ENCODE peak calls at places on chromosomes 5 and 9, in eight cellular contexts. M, L, G, K, D, I, F and E are unnamed samples.

GRCh38 chr9:118882674-118883073 is 486.6 kb downstream of the BRINP1 start:
- DNase-seq in M (no peak), L (no peak), G (no peak), K (no peak), D (no peak), I (no peak), F (no peak), E (no peak)

GRCh38 chr5:5134107-5134506 is 6.0 kb upstream of the ADAMTS16 start:
- DNase-seq in M (no peak), L (no peak), G (no peak), K (no peak), D (no peak), I (no peak), F (no peak), E (no peak)

GRCh38 chr5:31719988-31720387 is 81.1 kb downstream of the PDZD2 start:
- DNase-seq in M (no peak), L (no peak), G (no peak), K (no peak), D (no peak), I (no peak), F (no peak), E (no peak)

GRCh38 chr9:116499986-116500871 is 186.9 kb upstream of the TRIM32 start:
- DNase-seq in M (no peak), L (peak; percentile 61), G (no peak), K (no peak), D (no peak), I (no peak), F (no peak), E (no peak)

GRCh38 chr5:42235837-42236236 is 187.4 kb upstream of the GHR start:
- DNase-seq in M (no peak), L (no peak), G (no peak), K (no peak), D (no peak), I (no peak), F (no peak), E (no peak)

GRCh38 chr5:143837306-143837848 is 25.4 kb downstream of the HMHB1 start:
- DNase-seq in M (no peak), L (no peak), G (no peak), K (no peak), D (peak; percentile 91), I (no peak), F (no peak), E (peak; percentile 30)

GRCh38 chr9:135773094-135773493 is 71.1 kb downstream of the KCNT1 start:
- DNase-seq in M (no peak), L (no peak), G (no peak), K (no peak), D (no peak), I (no peak), F (no peak), E (no peak)

GRCh38 chr9:87748895-87749294 is 23.0 kb downstream of the CTSL start:
- DNase-seq in M (no peak), L (no peak), G (no peak), K (no peak), D (no peak), I (no peak), F (no peak), E (peak; percentile 49)

GRCh38 chr5:21806943-21807342 is 1046.2 kb downstream of the CDH12 start:
- DNase-seq in M (no peak), L (peak; percentile 44), G (no peak), K (no peak), D (no peak), I (no peak), F (no peak), E (peak; percentile 62)

GRCh38 chr5:1777281-1778137 is 22.1 kb downstream of the MRPL36 start:
- DNase-seq in M (no peak), L (no peak), G (no peak), K (no peak), D (no peak), I (no peak), F (no peak), E (no peak)

GRCh38 chr5:53779541-53779981 is 219.1 kb downstream of the NDUFS4 start:
- DNase-seq in M (no peak), L (no peak), G (no peak), K (no peak), D (peak; percentile 50), I (no peak), F (no peak), E (peak; percentile 84)

GRCh38 chr9:33375238-33375840 is 27.0 kb downstream of the AQP7 start:
- DNase-seq in M (no peak), L (no peak), G (peak; percentile 20), K (no peak), D (no peak), I (no peak), F (no peak), E (peak; percentile 63)

GRCh38 chr5:80064124-80064523 is 29.0 kb downstream of the THBS4 start:
- DNase-seq in M (no peak), L (no peak), G (no peak), K (no peak), D (no peak), I (no peak), F (no peak), E (no peak)

GRCh38 chr5:122195784-122196394 is 66.5 kb downstream of the ZNF474 start:
- DNase-seq in M (no peak), L (peak; percentile 55), G (no peak), K (peak; percentile 44), D (peak; percentile 39), I (no peak), F (no peak), E (peak; percentile 57)

GRCh38 chr9:89905628-89906338 is 301.0 kb downstream of the GADD45G start:
- DNase-seq in M (no peak), L (no peak), G (no peak), K (no peak), D (no peak), I (no peak), F (no peak), E (no peak)

GRCh38 chr5:132012385-132013005 is 1.0 kb upstream of the ACSL6 start:
- DNase-seq in M (no peak), L (no peak), G (no peak), K (no peak), D (peak; percentile 20), I (no peak), F (no peak), E (peak; percentile 76)

GRCh38 chr5:68343421-68343826 is 127.9 kb downstream of the PIK3R1 start:
- DNase-seq in M (peak; percentile 83), L (peak; percentile 55), G (peak; percentile 32), K (no peak), D (no peak), I (peak; percentile 18), F (peak; percentile 12), E (peak; percentile 5)

GRCh38 chr5:199821-200645 is 8.7 kb downstream of the LRRC14B start:
- DNase-seq in M (no peak), L (no peak), G (no peak), K (no peak), D (no peak), I (no peak), F (no peak), E (no peak)

GRCh38 chr9:36119476-36119875 is 17.1 kb upstream of the GLIPR2 start:
- DNase-seq in M (no peak), L (no peak), G (no peak), K (peak; percentile 73), D (no peak), I (no peak), F (no peak), E (peak; percentile 36)